ENCODE peak calls at places on chromosomes 2 and 18, in four cellular contexts. S, Q, U and R are unnamed samples. For H3K9me3 and H3K4me1, the result is how much of the 10 kb centered on the place peaks cover.

GRCh38 chr2:101116841-101117552 is 34.2 kb downstream of the TBC1D8 start:
- DNase-seq in U (no peak), Q (no peak), S (no peak), R (no peak)

GRCh38 chr2:96656540-96656939 is 14.0 kb downstream of the FER1L5 start:
- DNase-seq in Q (no peak), S (no peak), U (no peak), R (no peak)

GRCh38 chr2:151707857-151708256 is 26.4 kb downstream of the NEB start:
- DNase-seq in U (no peak), S (no peak), Q (no peak), R (no peak)

GRCh38 chr18:26290388-26290787 is 64.1 kb downstream of the TAF4B start:
- DNase-seq in S (no peak), U (no peak), Q (no peak), R (no peak)

GRCh38 chr18:76493213-76494107 is 1.6 kb downstream of the ZNF516 start:
- DNase-seq in S (no peak), U (no peak), Q (peak), R (no peak)

GRCh38 chr2:167972746-167973145 is 274.6 kb downstream of the STK39 start:
- DNase-seq in U (no peak), Q (no peak), S (no peak), R (no peak)

GRCh38 chr2:186884585-186884984 is 35.6 kb upstream of the ZSWIM2 start:
- DNase-seq in Q (no peak), S (no peak), U (no peak), R (no peak)

GRCh38 chr2:17540813-17541513 is 467 bp downstream of the VSNL1 start:
- DNase-seq in S (no peak), Q (no peak), U (no peak), R (no peak)

GRCh38 chr2:55112229-55113016 is 62.2 kb upstream of the RTN4 start:
- DNase-seq in S (peak), U (peak), Q (peak), R (no peak)

GRCh38 chr2:179332903-179333302 is 68.3 kb upstream of the SESTD1 start:
- DNase-seq in Q (no peak), U (no peak), S (no peak), R (no peak)

GRCh38 chr18:66966171-66966570 is 362.3 kb upstream of the CDH19 start:
- DNase-seq in Q (no peak), S (no peak), U (no peak), R (no peak)

GRCh38 chr18:66971951-66972350 is 368.1 kb upstream of the CDH19 start:
- DNase-seq in Q (no peak), U (no peak), S (no peak), R (no peak)
- H3K9me3 ChIP-seq in Q (under half), U (under half), S (under half), R (under half)

GRCh38 chr2:46549159-46549902 is 70.0 kb downstream of the TMEM247 start:
- DNase-seq in U (no peak), Q (no peak), S (no peak), R (no peak)

GRCh38 chr2:46552528-46552927 is 73.2 kb downstream of the TMEM247 start:
- DNase-seq in U (no peak), S (no peak), Q (no peak), R (no peak)

GRCh38 chr2:46554381-46554780 is 75.0 kb downstream of the TMEM247 start:
- DNase-seq in S (peak), Q (no peak), U (no peak), R (no peak)

GRCh38 chr2:46550686-46551404 is 71.5 kb downstream of the TMEM247 start:
- DNase-seq in S (no peak), U (no peak), Q (no peak), R (no peak)

DNA sequence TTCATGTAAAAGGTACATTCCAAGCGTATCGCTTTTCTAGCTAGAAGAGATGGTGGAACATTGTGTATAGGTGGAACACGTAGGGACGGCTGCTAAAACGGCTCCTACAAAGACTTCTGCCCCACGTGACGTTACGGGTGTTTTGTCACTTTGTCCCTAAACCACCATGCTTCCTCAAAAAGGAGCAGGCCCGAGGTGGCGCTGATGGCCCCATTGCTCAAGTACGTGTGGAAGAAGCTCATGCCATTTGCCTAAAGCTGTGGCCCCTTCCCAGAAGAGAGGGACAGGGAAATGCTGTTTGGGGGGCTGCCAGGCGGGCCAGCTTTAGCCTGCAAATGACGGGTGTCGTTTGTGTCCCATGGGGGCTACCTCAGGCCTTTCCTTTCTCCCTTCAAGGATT is 72.7 kb downstream of the TMEM247 start:
- DNase-seq in Q (no peak), U (no peak), S (no peak), R (no peak)
- H3K4me1 ChIP-seq in Q (under half), U (half or more), S (half or more), R (under half)

GRCh38 chr2:240649331-240649730 is 24.1 kb downstream of the GPR35 start:
- DNase-seq in S (peak), Q (no peak), U (no peak), R (no peak)
- TF ChIP-seq CTCF in S (no peak), Q (no peak), U (no peak), R (no peak)

GRCh38 chr2:2703127-2703526 is 372.1 kb upstream of the MYT1L start:
- DNase-seq in S (no peak), Q (no peak), U (no peak), R (no peak)

GRCh38 chr2:2704380-2705093 is 373.5 kb upstream of the MYT1L start:
- DNase-seq in Q (no peak), U (no peak), S (no peak), R (no peak)

GRCh38 chr2:2701813-2702212 is 370.7 kb upstream of the MYT1L start:
- DNase-seq in U (no peak), Q (no peak), S (no peak), R (no peak)

GRCh38 chr2:2702385-2702784 is 371.3 kb upstream of the MYT1L start:
- DNase-seq in U (no peak), S (no peak), Q (no peak), R (no peak)

GRCh38 chr2:2703792-2704191 is 372.7 kb upstream of the MYT1L start:
- DNase-seq in Q (no peak), S (no peak), U (no peak), R (no peak)
- H3K9me3 ChIP-seq in Q (under half), S (under half), U (under half), R (under half)

DNA sequence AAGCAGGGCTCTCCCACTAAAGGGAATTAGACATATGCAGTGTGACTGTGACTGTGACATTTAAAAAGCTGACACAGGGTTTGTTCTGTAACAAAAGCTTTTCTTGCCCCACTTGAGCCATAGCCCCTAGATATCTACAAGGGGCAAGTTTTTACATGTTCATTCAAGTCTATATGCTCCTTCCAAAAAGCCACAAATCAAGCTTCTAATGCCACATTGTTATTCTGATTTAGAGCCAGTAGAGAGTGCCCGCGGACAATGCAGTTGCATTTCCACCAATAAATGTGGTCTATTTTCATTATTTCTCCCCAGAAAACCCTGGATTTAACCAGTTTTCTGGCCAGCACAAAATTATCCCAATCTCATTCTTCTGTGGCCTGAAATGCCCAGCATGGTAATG is 9.9 kb downstream of the ARHGAP25 start:
- DNase-seq in S (peak), Q (peak), U (no peak), R (no peak)
- H3K4me1 ChIP-seq in S (under half), Q (under half), U (under half), R (under half)

DNA sequence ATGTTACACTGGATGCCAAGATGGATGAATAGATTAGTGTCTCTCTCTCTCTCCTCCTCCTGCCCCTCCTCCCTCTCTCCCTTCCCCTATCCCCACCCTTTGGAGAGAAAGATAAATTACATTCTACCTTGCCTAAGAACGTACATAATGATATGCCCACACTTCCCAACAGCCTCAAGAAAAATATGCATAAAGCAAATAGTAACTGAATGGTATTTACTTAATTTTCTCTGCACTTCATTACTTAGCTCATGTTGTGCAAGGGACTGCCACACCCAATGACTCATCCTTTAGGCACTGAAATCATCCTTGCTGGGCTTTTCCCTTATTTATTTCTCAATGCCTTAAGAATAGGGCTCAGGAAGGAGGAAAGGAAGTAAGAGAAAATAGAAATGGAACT is 137.3 kb upstream of the PID1 start:
- DNase-seq in S (peak), U (peak), Q (peak), R (peak)
- TF ChIP-seq CTCF in S (no peak), U (no peak), Q (no peak), R (no peak)

DNA sequence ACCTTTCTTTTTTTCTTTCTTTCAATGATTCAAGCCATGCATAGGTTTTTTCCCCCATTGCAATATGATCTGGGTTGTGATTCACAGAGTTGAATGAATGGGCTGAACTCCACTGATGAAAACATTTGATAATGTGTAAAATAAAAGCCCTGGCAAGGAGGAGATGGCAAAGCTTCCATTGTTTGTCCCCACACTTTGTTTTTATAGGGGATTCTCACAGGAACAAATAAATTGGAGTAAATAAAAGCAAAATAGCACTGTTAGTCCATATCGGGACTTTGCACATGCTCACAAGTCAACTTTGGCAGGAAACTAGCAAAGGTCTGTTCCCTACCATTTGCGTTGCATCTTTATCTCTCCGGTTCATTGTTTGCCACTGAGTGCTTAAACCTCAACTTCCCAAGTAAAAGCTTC is 55.7 kb downstream of the MEIS1 start:
- DNase-seq in S (no peak), U (no peak), Q (no peak), R (no peak)
- H3K9me3 ChIP-seq in S (under half), U (under half), Q (under half), R (under half)

GRCh38 chr2:64874593-64874992 is 114.6 kb upstream of the SLC1A4 start:
- DNase-seq in S (no peak), U (no peak), Q (no peak), R (no peak)
- H3K4me1 ChIP-seq in S (under half), U (under half), Q (under half), R (under half)

GRCh38 chr2:232523682-232524597 is 2.0 kb upstream of the CHRND start:
- DNase-seq in S (no peak), U (peak), Q (peak), R (no peak)
- TF ChIP-seq CTCF in S (no peak), U (peak), Q (no peak), R (no peak)

DNA sequence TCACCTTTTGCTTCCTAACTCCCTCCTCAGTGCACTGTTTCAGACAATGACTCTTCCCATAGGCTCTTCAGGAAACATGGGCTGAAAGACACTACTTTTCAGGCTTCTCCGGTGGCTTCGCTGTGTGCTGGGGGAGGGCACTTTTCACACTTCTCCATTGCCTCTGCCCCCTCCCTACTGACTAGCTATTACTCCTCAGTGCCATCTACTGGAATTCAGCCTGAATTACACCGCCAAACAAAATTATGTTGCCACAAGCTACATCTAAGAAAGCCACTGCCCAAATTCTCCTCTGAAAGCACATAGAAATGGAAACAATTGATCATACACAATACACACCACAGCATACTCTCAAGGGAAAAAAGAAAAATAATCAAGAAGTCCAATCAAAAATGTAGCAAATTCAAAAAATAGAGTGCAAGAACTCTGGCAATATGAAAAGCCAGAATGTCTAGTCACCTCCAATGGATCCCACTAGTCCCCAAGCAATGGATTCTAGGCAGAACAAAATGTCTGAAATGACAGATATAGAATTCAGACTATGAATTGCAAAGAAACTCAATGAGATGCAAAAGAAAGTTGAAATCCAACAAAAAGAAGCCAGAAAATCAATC is 1139.4 kb upstream of the GYPC start:
- DNase-seq in S (no peak), U (no peak), Q (peak), R (no peak)
- H3K9me3 ChIP-seq in S (under half), U (under half), Q (under half), R (under half)